ENCODE peak calls at places on chromosome 21, in six cellular contexts. F is pancreas; T is naive thymus-derived CD4-positive, alpha-beta T cell; Q is upper lobe of right lung; N is GM23338; Y is mammary epithelial cell. K is an unnamed sample. For H3K4me1, the result is how much of the 10 kb centered on the place peaks cover.

GRCh38 chr21:46667191-46667734 is 31.8 kb downstream of the PRMT2 start:
- DNase-seq in F (no peak), T (no peak), Q (no peak), N (peak), Y (peak), K (no peak)

GRCh38 chr21:39489380-39489924 is 37.7 kb downstream of the SH3BGR start:
- DNase-seq in F (no peak), T (no peak), Q (no peak), N (no peak), Y (no peak), K (no peak)

GRCh38 chr21:30146558-30147282 is 19.9 kb downstream of the CLDN17 start:
- DNase-seq in F (no peak), T (no peak), Q (no peak), N (no peak), Y (peak), K (no peak)

GRCh38 chr21:46060596-46061061 is 37.3 kb upstream of the COL6A2 start:
- DNase-seq in F (no peak), T (no peak), Q (peak), N (no peak), Y (peak), K (peak)

GRCh38 chr21:35150562-35151226 is 101.6 kb upstream of the RUNX1 start:
- DNase-seq in F (no peak), T (no peak), Q (no peak), N (no peak), Y (peak), K (no peak)

GRCh38 chr21:16588433-16588860 is 858.7 kb downstream of the USP25 start:
- DNase-seq in F (peak), T (no peak), Q (peak), N (peak), Y (peak), K (peak)

GRCh38 chr21:17462276-17462981 is 50.4 kb upstream of the CXADR start:
- DNase-seq in F (peak), T (no peak), Q (no peak), N (no peak), Y (no peak), K (no peak)

GRCh38 chr21:15195768-15196167 is 131.0 kb upstream of the NRIP1 start:
- DNase-seq in F (no peak), T (no peak), Q (no peak), N (no peak), Y (no peak), K (no peak)

GRCh38 chr21:34065015-34065414 is 8.4 kb upstream of the MRPS6 start:
- DNase-seq in F (no peak), T (no peak), Q (no peak), N (no peak), Y (no peak), K (no peak)

DNA sequence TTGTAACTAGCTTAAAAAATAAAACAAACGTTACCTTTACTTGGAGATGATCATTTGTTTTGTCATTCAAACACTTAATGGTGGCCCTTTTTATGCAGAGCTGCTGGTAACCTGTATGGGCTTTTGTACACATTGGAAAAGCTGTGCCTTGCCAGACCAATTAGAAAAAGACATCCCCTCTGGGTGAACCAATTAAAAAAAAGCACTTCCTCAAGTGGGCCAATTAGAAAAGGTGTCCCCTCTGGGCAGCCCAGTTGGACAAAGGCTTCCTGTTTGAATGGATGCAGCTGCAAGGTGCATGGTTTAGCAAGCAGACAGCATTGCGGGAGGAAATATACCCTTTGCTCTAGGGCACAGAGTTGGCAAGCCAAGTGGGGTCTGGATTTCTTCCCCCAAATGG is 21.6 kb downstream of the HUNK start:
- DNase-seq in F (no peak), T (no peak), Q (no peak), N (no peak), Y (no peak), K (no peak)
- H3K4me1 ChIP-seq in F (half or more), T (under half), Q (under half), N (under half), Y (under half), K (under half)

GRCh38 chr21:36851121-36851520 is 115.3 kb downstream of the HLCS start:
- DNase-seq in F (no peak), T (no peak), Q (no peak), N (no peak), Y (no peak), K (no peak)
- H3K4me1 ChIP-seq in F (under half), T (under half), Q (under half), N (under half), Y (under half), K (under half)

DNA sequence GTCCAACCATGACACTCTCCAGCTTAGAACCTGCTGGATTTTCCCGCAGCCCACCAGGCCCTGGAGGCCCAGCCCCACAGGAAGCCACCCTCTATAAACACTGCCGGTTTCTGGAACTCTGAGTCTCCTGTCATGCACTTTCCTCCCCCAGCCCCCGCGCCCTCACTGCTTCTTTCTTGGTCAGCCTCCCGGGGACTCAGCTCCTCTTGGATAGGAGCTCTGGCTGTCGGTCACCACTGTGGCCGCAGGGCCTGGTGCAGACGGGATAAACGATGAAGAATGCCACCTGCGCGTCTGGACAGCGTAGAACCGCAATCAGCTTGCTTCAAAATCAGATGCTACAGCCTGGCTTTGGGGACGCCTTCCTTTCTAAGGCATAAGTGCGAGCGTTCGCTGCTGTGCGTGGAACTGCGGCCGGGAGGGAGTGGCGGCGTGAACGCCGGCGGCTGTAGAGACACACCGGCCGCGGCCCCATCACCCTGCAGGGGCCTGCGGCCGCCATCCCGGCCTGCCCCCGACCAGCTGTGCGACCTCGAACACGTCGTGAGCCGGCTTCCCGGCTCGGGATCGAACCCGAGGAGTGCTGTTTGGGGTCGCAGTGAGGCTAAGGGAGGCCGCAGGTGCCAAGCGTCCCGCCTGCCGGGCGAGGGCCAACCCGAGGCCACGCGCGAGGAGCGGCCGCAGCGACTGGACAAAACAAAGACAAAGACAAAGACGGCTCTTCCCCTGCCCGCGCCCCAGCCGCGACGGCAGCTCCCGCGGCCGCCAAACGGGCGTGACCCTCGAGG is 728 bp downstream of the PTTG1IP start:
- DNase-seq in F (peak), T (no peak), Q (peak), N (peak), Y (peak), K (peak)
- H3K4me1 ChIP-seq in F (under half), T (under half), Q (under half), N (under half), Y (half or more), K (under half)

DNA sequence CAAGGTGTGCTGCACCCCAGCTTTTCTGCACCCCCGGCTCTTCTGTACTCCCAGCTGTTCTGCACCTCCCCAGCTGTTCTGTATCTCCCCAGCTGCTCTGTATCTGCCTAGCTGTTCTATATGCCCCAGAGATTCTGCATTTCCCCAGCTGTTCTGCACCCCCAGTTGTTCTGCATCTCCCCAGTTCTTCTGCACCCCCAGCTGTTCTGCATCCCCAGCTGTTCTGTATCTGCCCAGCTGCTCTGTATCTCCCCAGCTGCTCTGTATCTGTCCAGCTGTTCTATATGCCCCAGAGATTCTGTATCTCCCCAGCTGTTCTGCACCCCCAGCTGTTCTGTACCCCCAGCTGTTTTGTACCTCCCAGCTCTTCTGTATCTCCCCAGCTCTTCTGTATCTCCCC is 41.1 kb downstream of the UMODL1 start:
- DNase-seq in F (no peak), T (no peak), Q (no peak), N (no peak), Y (no peak), K (no peak)
- H3K4me1 ChIP-seq in F (under half), T (under half), Q (under half), N (under half), Y (under half), K (under half)

GRCh38 chr21:41750051-41750450 is 16.8 kb downstream of the RIPK4 start:
- DNase-seq in F (no peak), T (no peak), Q (no peak), N (no peak), Y (no peak), K (no peak)

GRCh38 chr21:41750532-41751151 is 16.2 kb downstream of the RIPK4 start:
- DNase-seq in F (no peak), T (no peak), Q (no peak), N (no peak), Y (no peak), K (no peak)

GRCh38 chr21:41751621-41752020 is 15.2 kb downstream of the RIPK4 start:
- DNase-seq in F (no peak), T (no peak), Q (peak), N (no peak), Y (peak), K (no peak)

GRCh38 chr21:41753001-41753725 is 13.7 kb downstream of the RIPK4 start:
- DNase-seq in F (no peak), T (no peak), Q (no peak), N (no peak), Y (no peak), K (no peak)

DNA sequence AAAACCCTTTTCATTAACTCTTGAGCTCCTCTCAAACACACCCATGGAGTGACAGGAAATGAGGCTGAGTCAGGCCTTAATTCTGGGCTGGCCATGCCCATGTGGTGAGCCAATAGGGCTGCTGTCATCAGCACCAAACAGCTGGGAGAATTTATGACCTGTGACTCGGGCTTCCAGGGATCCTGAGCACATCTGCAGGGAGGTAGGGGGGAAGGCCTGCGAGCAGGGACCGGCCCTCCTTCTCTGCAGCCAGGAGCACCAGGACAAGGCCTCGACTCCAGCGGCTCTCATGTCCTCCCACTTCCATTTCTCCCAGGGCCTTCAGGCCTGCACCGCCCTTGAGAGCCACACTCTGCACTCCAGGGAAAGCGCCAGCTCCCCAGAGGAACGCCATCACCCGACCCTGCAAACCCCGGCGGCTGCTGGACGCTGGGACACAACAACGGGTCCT is 14.6 kb downstream of the RIPK4 start:
- DNase-seq in F (no peak), T (no peak), Q (no peak), N (no peak), Y (peak), K (no peak)
- H3K4me1 ChIP-seq in F (under half), T (under half), Q (under half), N (under half), Y (half or more), K (under half)

K was measured in ovary.